ENCODE peak calls at places on chromosomes 12 and 14, in seven cellular contexts. One of them, this sample, is unnamed.

GRCh38 chr12:70556179-70556869 is 80.9 kb downstream of the PTPRB start:
- DNase-seq in astrocyte of the cerebellum: no peak
- DNase-seq in IMR-90: no peak
- DNase-seq in colonic mucosa: no peak
- DNase-seq in bronchial epithelial cell: peak
- DNase-seq in neural progenitor cell: no peak
- DNase-seq in astrocyte of the spinal cord: no peak
- DNase-seq in this sample: peak

GRCh38 chr14:25993830-25994229 is 604.0 kb downstream of the NOVA1 start:
- DNase-seq in astrocyte of the cerebellum: no peak
- DNase-seq in colonic mucosa: no peak
- DNase-seq in bronchial epithelial cell: no peak
- DNase-seq in IMR-90: no peak
- DNase-seq in astrocyte of the spinal cord: no peak
- DNase-seq in neural progenitor cell: no peak
- DNase-seq in this sample: no peak

GRCh38 chr14:100827140-100827517 is 1.2 kb downstream of the MEG3 start:
- DNase-seq in IMR-90: peak
- DNase-seq in astrocyte of the spinal cord: no peak
- DNase-seq in neural progenitor cell: no peak
- DNase-seq in colonic mucosa: no peak
- DNase-seq in bronchial epithelial cell: no peak
- DNase-seq in astrocyte of the cerebellum: no peak
- DNase-seq in this sample: peak

GRCh38 chr14:65506801-65507200 is 94.3 kb downstream of the FUT8 start:
- DNase-seq in IMR-90: no peak
- DNase-seq in astrocyte of the spinal cord: no peak
- DNase-seq in neural progenitor cell: no peak
- DNase-seq in astrocyte of the cerebellum: no peak
- DNase-seq in bronchial epithelial cell: no peak
- DNase-seq in colonic mucosa: no peak
- DNase-seq in this sample: no peak

GRCh38 chr14:28759658-28760313 is 6.8 kb upstream of the FOXG1 start:
- DNase-seq in IMR-90: no peak
- DNase-seq in bronchial epithelial cell: no peak
- DNase-seq in astrocyte of the spinal cord: no peak
- DNase-seq in astrocyte of the cerebellum: no peak
- DNase-seq in colonic mucosa: no peak
- DNase-seq in neural progenitor cell: peak
- DNase-seq in this sample: no peak

GRCh38 chr12:116092776-116093175 is 184.7 kb downstream of the MED13L start:
- DNase-seq in IMR-90: no peak
- DNase-seq in bronchial epithelial cell: no peak
- DNase-seq in colonic mucosa: no peak
- DNase-seq in astrocyte of the cerebellum: no peak
- DNase-seq in astrocyte of the spinal cord: no peak
- DNase-seq in neural progenitor cell: no peak
- DNase-seq in this sample: no peak

GRCh38 chr14:93655078-93655750 is 133.1 kb downstream of the PRIMA1 start:
- DNase-seq in bronchial epithelial cell: peak
- DNase-seq in astrocyte of the spinal cord: peak
- DNase-seq in IMR-90: peak
- DNase-seq in astrocyte of the cerebellum: peak
- DNase-seq in neural progenitor cell: peak
- DNase-seq in colonic mucosa: peak
- DNase-seq in this sample: peak

GRCh38 chr12:44155349-44155748 is 319.5 kb downstream of the TMEM117 start:
- DNase-seq in colonic mucosa: no peak
- DNase-seq in bronchial epithelial cell: no peak
- DNase-seq in astrocyte of the cerebellum: no peak
- DNase-seq in IMR-90: no peak
- DNase-seq in astrocyte of the spinal cord: no peak
- DNase-seq in neural progenitor cell: no peak
- DNase-seq in this sample: no peak

GRCh38 chr12:75341873-75342272 is 7.4 kb downstream of the GLIPR1L1 start:
- DNase-seq in neural progenitor cell: no peak
- DNase-seq in colonic mucosa: no peak
- DNase-seq in astrocyte of the cerebellum: no peak
- DNase-seq in bronchial epithelial cell: no peak
- DNase-seq in astrocyte of the spinal cord: no peak
- DNase-seq in IMR-90: peak
- DNase-seq in this sample: no peak

GRCh38 chr14:104822821-104823615 is 22.1 kb downstream of the ZBTB42 start:
- DNase-seq in bronchial epithelial cell: no peak
- DNase-seq in IMR-90: no peak
- DNase-seq in neural progenitor cell: no peak
- DNase-seq in colonic mucosa: peak
- DNase-seq in astrocyte of the spinal cord: no peak
- DNase-seq in astrocyte of the cerebellum: no peak
- DNase-seq in this sample: no peak

GRCh38 chr12:40107803-40108620 is 2.1 kb upstream of the SLC2A13 start:
- DNase-seq in neural progenitor cell: no peak
- DNase-seq in IMR-90: no peak
- DNase-seq in astrocyte of the spinal cord: no peak
- DNase-seq in bronchial epithelial cell: no peak
- DNase-seq in colonic mucosa: no peak
- DNase-seq in astrocyte of the cerebellum: no peak
- DNase-seq in this sample: no peak

GRCh38 chr14:79514700-79515099 is 696.6 kb downstream of the DIO2 start:
- DNase-seq in bronchial epithelial cell: peak
- DNase-seq in IMR-90: peak
- DNase-seq in astrocyte of the spinal cord: peak
- DNase-seq in astrocyte of the cerebellum: peak
- DNase-seq in colonic mucosa: no peak
- DNase-seq in neural progenitor cell: no peak
- DNase-seq in this sample: peak

GRCh38 chr12:54135621-54136027 is 53.2 kb downstream of the SMUG1 start:
- DNase-seq in neural progenitor cell: peak
- DNase-seq in astrocyte of the cerebellum: no peak
- DNase-seq in bronchial epithelial cell: no peak
- DNase-seq in colonic mucosa: no peak
- DNase-seq in astrocyte of the spinal cord: no peak
- DNase-seq in IMR-90: no peak
- DNase-seq in this sample: no peak

GRCh38 chr14:32382704-32383103 is 53.6 kb downstream of the AKAP6 start:
- DNase-seq in colonic mucosa: no peak
- DNase-seq in IMR-90: no peak
- DNase-seq in astrocyte of the cerebellum: peak
- DNase-seq in astrocyte of the spinal cord: peak
- DNase-seq in neural progenitor cell: peak
- DNase-seq in bronchial epithelial cell: peak
- DNase-seq in this sample: peak

GRCh38 chr12:121697093-121697698 is 15.4 kb upstream of the TMEM120B start:
- DNase-seq in astrocyte of the spinal cord: peak
- DNase-seq in bronchial epithelial cell: peak
- DNase-seq in neural progenitor cell: peak
- DNase-seq in astrocyte of the cerebellum: peak
- DNase-seq in IMR-90: peak
- DNase-seq in colonic mucosa: peak
- DNase-seq in this sample: peak

GRCh38 chr12:8658361-8658760 is 4.3 kb downstream of the MFAP5 start:
- DNase-seq in IMR-90: peak
- DNase-seq in astrocyte of the cerebellum: peak
- DNase-seq in colonic mucosa: no peak
- DNase-seq in bronchial epithelial cell: peak
- DNase-seq in astrocyte of the spinal cord: peak
- DNase-seq in neural progenitor cell: peak
- DNase-seq in this sample: peak

DNA sequence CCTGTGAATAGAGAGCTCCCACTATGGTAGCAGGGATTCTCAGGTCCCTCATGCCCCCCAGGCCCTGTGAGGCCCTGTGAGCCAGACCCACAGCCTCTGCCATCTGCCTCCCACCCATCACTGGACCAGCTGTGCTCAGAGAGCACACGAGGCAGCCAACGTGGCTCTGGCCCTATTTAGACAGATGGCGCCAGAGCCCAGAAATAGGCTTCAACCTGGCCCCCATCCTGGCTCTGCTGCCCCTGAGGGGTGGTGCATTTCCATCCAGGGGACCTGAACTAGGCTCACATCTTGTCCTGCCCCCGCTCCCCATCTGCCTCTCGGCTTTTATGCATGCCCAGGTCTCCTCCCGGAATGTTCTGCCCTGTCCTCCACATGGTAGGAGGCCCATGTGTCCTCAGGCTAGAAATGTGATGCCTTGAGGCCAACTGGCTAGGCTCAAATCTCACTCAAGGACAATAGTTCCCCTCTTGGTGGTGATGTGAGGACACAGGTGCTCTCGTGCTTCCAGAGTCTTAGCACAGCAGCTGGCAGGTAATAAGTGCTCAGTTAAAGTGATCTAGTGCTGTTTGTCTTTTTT is 18.9 kb downstream of the TMEM63C start:
- DNase-seq in neural progenitor cell: no peak
- DNase-seq in IMR-90: no peak
- DNase-seq in astrocyte of the spinal cord: no peak
- DNase-seq in colonic mucosa: no peak
- DNase-seq in bronchial epithelial cell: no peak
- DNase-seq in astrocyte of the cerebellum: no peak
- DNase-seq in this sample: no peak
- TF ChIP-seq CTCF in neural progenitor cell: no peak
- TF ChIP-seq CTCF in IMR-90: no peak
- TF ChIP-seq CTCF in astrocyte of the spinal cord: peak
- TF ChIP-seq CTCF in colonic mucosa: no peak
- TF ChIP-seq CTCF in bronchial epithelial cell: no peak
- TF ChIP-seq CTCF in astrocyte of the cerebellum: no peak
- TF ChIP-seq CTCF in this sample: no peak

DNA sequence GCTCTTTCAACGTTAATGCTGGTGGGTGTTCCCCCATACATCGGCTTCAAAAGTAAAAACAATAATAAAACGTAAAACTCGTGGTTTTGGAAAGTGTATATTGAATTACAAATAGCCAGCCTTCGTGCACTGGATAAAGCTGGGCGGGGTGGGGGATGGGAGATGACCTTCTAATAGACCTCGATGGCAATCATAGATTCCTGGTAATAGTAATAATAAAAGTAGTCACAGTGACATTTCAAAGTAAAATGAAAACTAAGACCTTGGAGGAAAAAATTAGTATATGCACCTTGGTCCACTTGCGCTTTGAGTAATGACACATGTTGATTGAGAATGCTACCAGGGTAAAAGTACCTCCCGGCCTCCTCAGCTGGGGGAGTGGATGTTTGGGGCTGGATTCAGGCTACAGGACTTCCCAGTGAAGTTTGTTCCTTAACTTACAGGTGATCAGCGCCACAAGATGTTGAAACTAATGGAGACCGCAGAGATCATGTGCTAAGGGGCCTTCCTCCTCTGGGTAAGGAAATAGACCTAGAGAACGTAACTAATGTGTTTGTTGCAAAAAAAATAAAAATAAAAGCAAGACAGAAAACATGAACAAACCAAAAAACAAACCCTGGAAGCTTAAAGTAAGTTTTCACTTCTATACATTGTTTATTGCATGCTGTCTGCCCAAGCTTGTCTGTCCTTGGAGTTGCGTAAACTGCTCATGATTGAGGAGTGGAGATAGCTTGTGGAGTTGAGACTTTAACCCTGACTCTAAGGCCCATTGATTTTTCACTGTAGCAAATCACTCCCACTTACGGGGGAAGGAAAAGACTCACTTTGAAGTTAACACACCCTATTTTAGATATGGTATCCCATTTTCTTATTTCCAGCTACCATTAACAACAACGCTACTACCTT is 905 bp upstream of the LRIG3 start:
- DNase-seq in colonic mucosa: peak
- DNase-seq in astrocyte of the cerebellum: no peak
- DNase-seq in neural progenitor cell: no peak
- DNase-seq in bronchial epithelial cell: no peak
- DNase-seq in astrocyte of the spinal cord: no peak
- DNase-seq in IMR-90: no peak
- DNase-seq in this sample: no peak
- H3K4me3 ChIP-seq in colonic mucosa: peak
- H3K4me3 ChIP-seq in astrocyte of the cerebellum: peak
- H3K4me3 ChIP-seq in neural progenitor cell: peak
- H3K4me3 ChIP-seq in bronchial epithelial cell: peak
- H3K4me3 ChIP-seq in astrocyte of the spinal cord: peak
- H3K4me3 ChIP-seq in IMR-90: peak
- H3K4me3 ChIP-seq in this sample: peak

DNA sequence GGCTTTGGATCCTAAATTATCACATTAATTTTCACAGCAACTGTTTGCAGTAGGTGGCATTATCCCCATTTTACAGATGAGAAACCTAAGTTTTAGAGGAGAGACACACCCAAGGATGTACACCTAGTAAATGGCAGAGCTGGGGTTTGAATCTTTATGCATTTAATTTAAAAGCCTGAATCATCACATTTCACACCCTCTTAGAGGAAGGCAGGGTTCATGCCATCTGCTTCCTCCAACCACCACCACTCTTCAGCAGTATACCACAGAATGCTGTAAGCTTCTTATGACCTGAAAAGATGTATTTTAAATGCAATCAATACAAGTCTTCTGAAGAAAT is 90.3 kb downstream of the CRADD start:
- DNase-seq in astrocyte of the cerebellum: no peak
- DNase-seq in astrocyte of the spinal cord: no peak
- DNase-seq in bronchial epithelial cell: no peak
- DNase-seq in colonic mucosa: no peak
- DNase-seq in neural progenitor cell: no peak
- DNase-seq in IMR-90: no peak
- DNase-seq in this sample: no peak
- TF ChIP-seq CTCF in astrocyte of the cerebellum: no peak
- TF ChIP-seq CTCF in astrocyte of the spinal cord: no peak
- TF ChIP-seq CTCF in bronchial epithelial cell: no peak
- TF ChIP-seq CTCF in colonic mucosa: no peak
- TF ChIP-seq CTCF in neural progenitor cell: no peak
- TF ChIP-seq CTCF in IMR-90: no peak
- TF ChIP-seq CTCF in this sample: no peak

GRCh38 chr12:57739387-57739786 is 845 bp upstream of the AGAP2 start:
- DNase-seq in colonic mucosa: no peak
- DNase-seq in bronchial epithelial cell: no peak
- DNase-seq in astrocyte of the cerebellum: no peak
- DNase-seq in IMR-90: no peak
- DNase-seq in neural progenitor cell: peak
- DNase-seq in astrocyte of the spinal cord: no peak
- DNase-seq in this sample: no peak

GRCh38 chr12:57737467-57738141 is 938 bp downstream of the AGAP2 start:
- DNase-seq in astrocyte of the cerebellum: no peak
- DNase-seq in IMR-90: peak
- DNase-seq in astrocyte of the spinal cord: no peak
- DNase-seq in colonic mucosa: no peak
- DNase-seq in neural progenitor cell: peak
- DNase-seq in bronchial epithelial cell: no peak
- DNase-seq in this sample: no peak

GRCh38 chr12:57736743-57737466 is 1.6 kb downstream of the AGAP2 start:
- DNase-seq in astrocyte of the cerebellum: no peak
- DNase-seq in neural progenitor cell: peak
- DNase-seq in bronchial epithelial cell: no peak
- DNase-seq in IMR-90: no peak
- DNase-seq in astrocyte of the spinal cord: no peak
- DNase-seq in colonic mucosa: no peak
- DNase-seq in this sample: no peak

GRCh38 chr12:57738661-57739237 is at the start of gene AGAP2:
- DNase-seq in bronchial epithelial cell: no peak
- DNase-seq in astrocyte of the spinal cord: no peak
- DNase-seq in neural progenitor cell: peak
- DNase-seq in colonic mucosa: no peak
- DNase-seq in IMR-90: no peak
- DNase-seq in astrocyte of the cerebellum: no peak
- DNase-seq in this sample: no peak

DNA sequence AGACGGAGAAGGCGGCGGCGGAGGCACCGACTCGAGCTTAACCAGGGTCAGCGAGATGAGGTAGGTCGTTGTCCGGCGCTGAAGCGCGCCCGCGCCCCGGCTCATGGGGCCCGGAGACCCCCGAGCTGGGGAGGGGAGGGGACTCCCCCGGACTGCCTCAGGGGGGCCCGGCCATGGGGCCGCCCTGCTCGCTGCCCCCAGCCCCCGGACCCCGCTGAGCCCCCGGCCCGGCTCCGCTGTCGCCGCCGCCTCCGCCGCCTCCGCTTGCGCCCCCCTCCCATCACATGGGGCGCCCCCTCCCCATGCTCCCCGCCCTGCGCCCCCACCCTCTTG is 434 bp downstream of the AGAP2 start:
- DNase-seq in colonic mucosa: no peak
- DNase-seq in IMR-90: no peak
- DNase-seq in neural progenitor cell: no peak
- DNase-seq in astrocyte of the cerebellum: no peak
- DNase-seq in astrocyte of the spinal cord: no peak
- DNase-seq in bronchial epithelial cell: no peak
- DNase-seq in this sample: no peak
- H3K4me3 ChIP-seq in colonic mucosa: peak
- H3K4me3 ChIP-seq in IMR-90: peak
- H3K4me3 ChIP-seq in neural progenitor cell: peak
- H3K4me3 ChIP-seq in astrocyte of the cerebellum: peak
- H3K4me3 ChIP-seq in astrocyte of the spinal cord: no peak
- H3K4me3 ChIP-seq in bronchial epithelial cell: no peak
- H3K4me3 ChIP-seq in this sample: peak